ENCODE peak calls at places on chromosomes 4 and X, in five cellular contexts. A is transverse colon, Y is colonic mucosa, W is upper lobe of right lung, R is DND-41. N is an unnamed sample.
A peak's percentile ranks its signal among the peaks of the same experiment; 100 is the strongest.

GRCh38 chrX:10239611-10240064 is 82.9 kb downstream of the CLCN4 start:
- DNase-seq in Y (no peak), A (no peak), R (no peak), W (no peak), N (no peak)

GRCh38 chr4:25535701-25536473 is 119.8 kb upstream of the SLC34A2 start:
- DNase-seq in A (no peak), R (no peak), W (no peak), Y (no peak), N (peak; percentile 32)

GRCh38 chr4:1487106-1487505 is 80.9 kb upstream of the NKX1-1 start:
- DNase-seq in Y (no peak), W (peak; percentile 38), A (no peak), R (no peak), N (no peak)

GRCh38 chr4:143559757-143560147 is 46.2 kb downstream of the SMARCA5 start:
- DNase-seq in R (no peak), W (no peak), A (no peak), Y (no peak), N (no peak)

GRCh38 chr4:8155660-8156421 is 2.8 kb downstream of the ABLIM2 start:
- DNase-seq in Y (no peak), R (no peak), A (no peak), W (no peak), N (no peak)

GRCh38 chrX:143854006-143854405 is 29.9 kb upstream of the UBE2NL start:
- DNase-seq in W (no peak), R (no peak), A (no peak), Y (no peak), N (no peak)

GRCh38 chr4:139986621-139987510 is 167.1 kb downstream of the MAML3 start:
- DNase-seq in Y (no peak), W (no peak), A (no peak), R (no peak), N (no peak)

GRCh38 chr4:53119685-53120084 is 246.2 kb downstream of the SCFD2 start:
- DNase-seq in A (no peak), W (no peak), Y (no peak), R (no peak), N (no peak)

GRCh38 chr4:119302073-119302832 is 19.7 kb downstream of the FABP2 start:
- DNase-seq in A (no peak), Y (no peak), R (no peak), W (no peak), N (no peak)

GRCh38 chr4:85496146-85496849 is 21.3 kb downstream of the ARHGAP24 start:
- DNase-seq in A (no peak), W (no peak), Y (no peak), R (no peak), N (no peak)

GRCh38 chr4:82145850-82146249 is 227.9 kb downstream of the HNRNPD start:
- DNase-seq in W (no peak), R (no peak), A (no peak), Y (no peak), N (no peak)

DNA sequence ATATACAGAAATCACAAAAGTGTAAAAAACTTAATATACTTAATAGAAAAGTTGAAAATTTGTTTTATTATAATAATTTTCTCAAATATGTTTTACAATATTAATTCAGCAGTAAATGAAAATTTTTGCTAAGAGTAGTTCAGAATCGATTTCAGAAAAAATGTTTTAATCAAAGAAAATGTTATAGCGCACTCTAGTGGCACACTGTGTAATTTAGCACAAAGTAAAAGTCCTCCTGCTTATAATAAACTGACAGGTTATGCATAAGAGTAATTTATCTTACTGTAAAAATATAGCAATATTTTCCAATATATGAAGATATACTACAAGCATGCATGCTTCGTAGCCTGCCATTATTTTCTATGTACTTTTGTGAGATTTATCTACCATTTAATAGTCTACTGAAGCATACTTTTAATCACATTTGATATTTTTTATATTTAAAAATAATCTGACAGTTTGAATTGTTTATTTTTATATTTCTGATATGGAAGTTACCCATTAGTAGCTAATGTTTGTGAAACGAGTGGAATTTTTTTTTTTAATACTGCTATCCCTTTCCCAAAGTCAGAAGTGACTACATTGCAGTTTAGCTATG is 217.9 kb upstream of the KLHL4 start:
- DNase-seq in R (no peak), A (no peak), W (no peak), Y (no peak), N (peak; percentile 16)
- TF ChIP-seq CTCF in R (peak; percentile 60), A (no peak), W (peak; percentile 42), Y (peak; percentile 41), N (peak; percentile 75)

GRCh38 chrX:107725761-107726555 is 49.6 kb downstream of the TSC22D3 start:
- DNase-seq in R (no peak), Y (no peak), A (no peak), W (no peak), N (no peak)

GRCh38 chrX:107724653-107725052 is 50.9 kb downstream of the TSC22D3 start:
- DNase-seq in W (no peak), A (no peak), Y (no peak), R (no peak), N (no peak)

GRCh38 chrX:107721318-107721717 is 54.3 kb downstream of the TSC22D3 start:
- DNase-seq in W (no peak), R (no peak), A (peak; percentile 45), Y (no peak), N (peak; percentile 55)

GRCh38 chrX:107723501-107723900 is 52.1 kb downstream of the TSC22D3 start:
- DNase-seq in W (no peak), A (no peak), Y (no peak), R (no peak), N (no peak)

DNA sequence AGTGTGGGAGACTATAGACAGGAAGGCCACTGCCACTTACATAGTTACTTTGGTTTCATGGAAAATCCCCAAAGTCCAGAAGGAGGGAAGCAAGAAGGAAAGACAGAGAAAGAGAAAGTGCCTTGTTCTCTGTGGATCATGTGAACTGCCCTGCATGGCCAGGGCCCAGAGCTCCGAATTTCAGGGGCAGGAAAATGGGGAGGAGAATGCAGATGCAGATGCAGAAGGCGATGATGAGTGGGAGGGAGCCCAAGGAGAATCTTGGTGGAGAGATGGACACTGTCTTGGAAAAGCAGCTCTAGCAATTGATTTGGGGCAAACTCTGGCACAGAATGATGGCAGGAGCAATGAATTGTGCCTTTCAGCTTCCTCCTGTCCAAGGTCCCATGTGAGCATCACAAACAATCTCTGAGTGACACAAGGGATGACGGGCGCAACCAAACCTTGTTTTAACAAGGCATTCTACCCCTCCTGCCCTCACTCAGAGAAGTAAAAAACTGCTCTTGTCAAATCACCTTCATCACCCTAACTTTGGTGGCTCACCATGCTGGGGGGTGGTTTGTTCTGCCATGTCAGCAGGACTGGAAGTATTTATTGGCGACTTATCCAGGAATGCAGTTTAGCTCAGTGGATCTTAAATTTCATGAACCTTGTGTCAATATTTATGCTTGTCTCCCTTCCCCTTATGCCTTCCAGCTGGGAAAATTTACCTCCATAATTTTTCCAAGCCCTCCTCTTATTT is 53.5 kb downstream of the TSC22D3 start:
- DNase-seq in W (no peak), Y (no peak), A (no peak), R (no peak), N (no peak)
- H3K4me1 ChIP-seq in W (peaks cover 22% of the 10 kb centered on the region), Y (no peaks in the 10 kb centered on the region), A (no peaks in the 10 kb centered on the region), R (peaks cover 13% of the 10 kb centered on the region), N (peaks cover 44% of the 10 kb centered on the region)

GRCh38 chr4:28565434-28565833 is 1704.8 kb downstream of the STIM2 start:
- DNase-seq in Y (no peak), A (no peak), R (no peak), W (no peak), N (no peak)
- TF ChIP-seq CTCF in Y (no peak), A (no peak), R (no peak), W (no peak), N (no peak)

DNA sequence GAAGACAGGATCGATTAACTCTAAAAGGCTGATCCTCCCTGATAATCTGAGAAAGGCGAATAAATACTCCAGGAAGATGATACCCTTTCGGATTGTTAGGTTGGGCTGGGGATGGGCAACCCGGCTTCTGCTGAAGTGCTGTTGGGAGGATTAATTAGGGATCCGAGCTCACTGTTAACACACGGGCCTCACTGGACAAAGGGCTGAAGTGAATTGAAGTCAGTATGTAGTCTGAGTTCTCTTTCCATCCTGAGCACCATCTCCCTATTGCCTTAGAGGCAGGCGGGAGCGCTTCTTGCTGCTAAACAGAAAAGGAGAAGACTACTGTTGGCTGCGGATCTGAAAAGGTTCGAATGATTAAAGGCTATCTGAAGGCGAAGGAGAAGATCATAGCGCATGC is 22.6 kb downstream of the MORF4L2 start:
- DNase-seq in W (no peak), A (no peak), R (no peak), Y (no peak), N (no peak)
- H3K4me1 ChIP-seq in W (no peaks in the 10 kb centered on the region), A (no peaks in the 10 kb centered on the region), R (no peaks in the 10 kb centered on the region), Y (no peaks in the 10 kb centered on the region), N (no peaks in the 10 kb centered on the region)

GRCh38 chr4:15811703-15812325 is 33.7 kb downstream of the CD38 start:
- DNase-seq in A (no peak), R (no peak), Y (no peak), W (no peak), N (no peak)

GRCh38 chr4:15809473-15809872 is 31.3 kb downstream of the CD38 start:
- DNase-seq in A (no peak), R (no peak), W (no peak), Y (no peak), N (no peak)

GRCh38 chr4:15809058-15809457 is 30.9 kb downstream of the CD38 start:
- DNase-seq in Y (no peak), R (no peak), W (no peak), A (no peak), N (peak; percentile 60)

GRCh38 chr4:15805583-15806517 is 27.7 kb downstream of the CD38 start:
- DNase-seq in A (no peak), R (no peak), Y (peak; percentile 51), W (no peak), N (peak; percentile 81)
- TF ChIP-seq CTCF in A (peak; percentile 68), R (peak; percentile 75), Y (peak; percentile 55), W (peak; percentile 74), N (peak; percentile 94)

DNA sequence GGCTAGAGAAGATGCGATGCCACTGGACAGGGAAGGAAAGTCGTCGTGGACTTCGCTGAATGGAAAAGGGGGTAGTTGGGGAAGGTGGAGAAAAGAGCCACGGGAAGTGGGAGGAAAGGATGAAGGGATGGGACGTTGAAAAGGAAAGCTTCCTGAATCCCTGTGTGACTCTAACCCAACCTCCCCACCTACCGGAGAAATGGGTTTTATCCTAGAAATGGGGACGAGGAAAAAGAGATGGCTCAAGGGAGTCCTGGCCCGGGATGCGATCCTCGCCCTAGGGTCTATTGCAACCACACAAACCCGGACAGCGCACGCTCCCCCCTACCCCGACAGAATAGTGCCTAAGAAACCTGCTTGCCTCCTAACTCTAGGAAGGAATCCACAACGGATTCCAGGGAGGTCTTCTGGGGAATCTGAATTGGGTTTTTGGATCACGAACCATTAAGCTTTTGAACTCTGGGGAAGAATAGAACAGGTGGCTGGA is 738 bp upstream of the TSPAN5 start:
- DNase-seq in A (no peak), R (no peak), Y (peak; percentile 32), W (no peak), N (no peak)
- H3K4me1 ChIP-seq in A (peaks cover 4% of the 10 kb centered on the region), R (no peaks in the 10 kb centered on the region), Y (no peaks in the 10 kb centered on the region), W (peaks cover 16% of the 10 kb centered on the region), N (no peaks in the 10 kb centered on the region)

DNA sequence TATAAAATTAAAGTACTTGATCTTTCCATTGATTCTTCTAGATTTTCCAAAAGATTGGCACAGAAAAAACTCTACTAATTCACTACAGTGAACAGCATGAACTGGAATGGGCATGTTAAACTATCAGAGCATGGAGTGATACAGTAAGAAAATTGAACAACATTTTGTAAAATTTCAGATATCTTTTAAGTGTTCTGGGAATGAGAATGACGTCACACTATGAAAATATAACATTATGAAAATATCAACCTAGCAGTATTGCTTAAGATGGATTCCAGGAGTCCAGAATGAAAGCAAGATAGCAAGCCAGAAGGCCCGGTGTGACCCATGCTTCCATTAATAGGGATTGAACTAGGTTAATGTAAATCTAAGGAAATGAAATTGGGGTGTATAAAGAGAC is 319.9 kb downstream of the GABRG1 start:
- DNase-seq in W (no peak), A (no peak), Y (no peak), R (no peak), N (no peak)
- TF ChIP-seq CTCF in W (no peak), A (no peak), Y (no peak), R (no peak), N (no peak)

GRCh38 chrX:12954376-12954775 is 20.5 kb upstream of the TMSB4X start:
- DNase-seq in R (no peak), W (no peak), Y (no peak), A (no peak), N (no peak)
- H3K4me1 ChIP-seq in R (peaks cover 84% of the 10 kb centered on the region), W (peaks cover 22% of the 10 kb centered on the region), Y (no peaks in the 10 kb centered on the region), A (peaks cover 6% of the 10 kb centered on the region), N (peaks cover 96% of the 10 kb centered on the region)

N was measured in OCI-LY7.